ENCODE peak calls at places on chromosomes 5 and 9, in four cellular contexts. G is neural progenitor cell, A is fibroblast of lung, F is Karpas-422. R is an unnamed sample. For H3K36me3, the result is how much of the 10 kb centered on the place peaks cover.

GRCh38 chr5:160685219-160685618 is 166.8 kb downstream of the ATP10B start:
- DNase-seq in G (no peak), A (no peak), F (no peak), R (no peak)

GRCh38 chr5:154483654-154484392 is 5.8 kb upstream of the HAND1 start:
- DNase-seq in G (peak), A (no peak), F (no peak), R (no peak)

GRCh38 chr5:40416098-40416497 is 263.6 kb upstream of the PTGER4 start:
- DNase-seq in G (no peak), A (no peak), F (no peak), R (no peak)

GRCh38 chr9:4196886-4197285 is 103.0 kb downstream of the GLIS3 start:
- DNase-seq in G (no peak), A (no peak), F (no peak), R (no peak)

GRCh38 chr5:172906888-172907287 is 52.3 kb upstream of the RPL26L1 start:
- DNase-seq in G (no peak), A (no peak), F (no peak), R (no peak)

GRCh38 chr9:105116047-105116868 is 128.2 kb upstream of the SLC44A1 start:
- DNase-seq in G (peak), A (no peak), F (no peak), R (no peak)

GRCh38 chr5:159874308-159874707 is 42.0 kb upstream of the ADRA1B start:
- DNase-seq in G (no peak), A (peak), F (no peak), R (no peak)

GRCh38 chr9:134316444-134317160 is 9.7 kb upstream of the RXRA start:
- DNase-seq in G (no peak), A (peak), F (no peak), R (no peak)

GRCh38 chr5:172385661-172386187 is 68.6 kb downstream of the SH3PXD2B start:
- DNase-seq in G (no peak), A (no peak), F (no peak), R (no peak)

GRCh38 chr9:137463194-137463930 is 4.2 kb upstream of the NSMF start:
- DNase-seq in G (no peak), A (no peak), F (no peak), R (no peak)

GRCh38 chr9:93893899-93894690 is 61.1 kb downstream of the BARX1 start:
- DNase-seq in G (no peak), A (no peak), F (no peak), R (no peak)

GRCh38 chr9:71638627-71639026 is 129.7 kb downstream of the CEMIP2 start:
- DNase-seq in G (no peak), A (no peak), F (no peak), R (no peak)
- H3K9ac ChIP-seq in G (no peak), A (no peak), F (no peak), R (no peak)

DNA sequence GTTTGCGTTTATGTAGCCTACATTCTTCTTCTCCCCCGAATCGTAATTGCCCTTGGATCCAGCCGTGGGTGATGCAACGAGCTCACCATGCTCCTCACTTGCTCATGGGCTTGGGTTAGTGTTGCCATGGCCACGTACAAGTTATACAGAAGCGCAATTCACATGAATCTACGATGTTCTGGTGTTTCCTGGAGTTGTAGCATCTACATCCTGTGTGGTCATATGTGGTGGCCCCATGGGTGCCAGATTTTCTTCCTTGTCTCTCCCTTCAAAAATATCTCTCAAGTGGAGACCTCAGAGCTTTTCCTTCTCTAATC is 115.3 kb downstream of the TLE4 start:
- DNase-seq in G (no peak), A (peak), F (no peak), R (no peak)
- H3K36me3 ChIP-seq in G (under half), A (under half), F (under half), R (under half)

GRCh38 chr9:33109850-33110595 is 33.5 kb upstream of the SMU1 start:
- DNase-seq in G (no peak), A (no peak), F (peak), R (no peak)
- H3K9ac ChIP-seq in G (no peak), A (no peak), F (no peak), R (no peak)

DNA sequence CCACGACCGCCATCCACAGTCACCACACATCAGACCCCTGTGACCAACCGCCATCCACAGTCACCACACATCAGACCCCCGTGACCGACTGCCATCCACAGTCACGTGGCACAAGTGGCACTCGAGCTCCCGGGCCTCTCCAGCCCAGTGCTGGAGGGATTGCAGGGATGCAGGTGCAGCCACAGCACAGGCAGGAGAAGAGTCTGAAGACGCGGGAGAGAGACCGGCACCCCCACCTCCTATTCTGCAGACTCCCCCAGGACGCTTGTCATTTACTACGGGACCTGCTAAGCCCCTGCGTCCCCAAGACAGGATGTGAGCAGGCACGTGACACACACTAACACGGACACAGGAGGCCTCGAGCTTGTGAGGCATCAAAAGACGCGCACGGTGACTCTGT is 21.1 kb downstream of the TERT start:
- DNase-seq in G (no peak), A (no peak), F (no peak), R (no peak)
- H3K36me3 ChIP-seq in G (under half), A (under half), F (under half), R (under half)

GRCh38 chr9:133064241-133065069 is 2.7 kb downstream of the CEL start:
- DNase-seq in G (no peak), A (no peak), F (no peak), R (no peak)

GRCh38 chr9:133067813-133068212 is 6.0 kb downstream of the CEL start:
- DNase-seq in G (no peak), A (no peak), F (no peak), R (no peak)

GRCh38 chr9:133066181-133066983 is 4.6 kb downstream of the CEL start:
- DNase-seq in G (no peak), A (no peak), F (no peak), R (no peak)

GRCh38 chr9:133065070-133065388 is 3.2 kb downstream of the CEL start:
- DNase-seq in G (no peak), A (no peak), F (no peak), R (no peak)

GRCh38 chr9:133067006-133067405 is 5.2 kb downstream of the CEL start:
- DNase-seq in G (no peak), A (no peak), F (no peak), R (no peak)
- H3K9ac ChIP-seq in G (no peak), A (no peak), F (no peak), R (no peak)